ENCODE peak calls at places on chromosome 16, in six cellular contexts. One of them, this sample, is unnamed.

GRCh38 chr16:12133738-12134137 is 157.2 kb downstream of the SNX29 start:
- DNase-seq in activated CD4-positive, alpha-beta T cell treated with anti-CD3 and anti-CD28 coated beads, Interleukin-2, amount 50 U/mL, for 24 hours: no peak
- DNase-seq in stimulated activated CD8-positive, alpha-beta memory T cell treated with anti-CD3 and anti-CD28 coated beads, Interleukin-2, amount 100 ng/mL, for 48 hours: no peak
- DNase-seq in brain microvascular endothelial cell: no peak
- DNase-seq in AG09319: no peak
- DNase-seq in RPMI7951: no peak
- DNase-seq in this sample: no peak

GRCh38 chr16:73743665-73744496 is 552.7 kb upstream of the PSMD7 start:
- DNase-seq in activated CD4-positive, alpha-beta T cell treated with anti-CD3 and anti-CD28 coated beads, Interleukin-2, amount 50 U/mL, for 24 hours: no peak
- DNase-seq in AG09319: no peak
- DNase-seq in RPMI7951: peak
- DNase-seq in brain microvascular endothelial cell: no peak
- DNase-seq in stimulated activated CD8-positive, alpha-beta memory T cell treated with anti-CD3 and anti-CD28 coated beads, Interleukin-2, amount 100 ng/mL, for 48 hours: no peak
- DNase-seq in this sample: no peak

GRCh38 chr16:2779978-2780898 is 3.2 kb upstream of the ELOB start:
- DNase-seq in AG09319: no peak
- DNase-seq in stimulated activated CD8-positive, alpha-beta memory T cell treated with anti-CD3 and anti-CD28 coated beads, Interleukin-2, amount 100 ng/mL, for 48 hours: no peak
- DNase-seq in brain microvascular endothelial cell: no peak
- DNase-seq in RPMI7951: no peak
- DNase-seq in activated CD4-positive, alpha-beta T cell treated with anti-CD3 and anti-CD28 coated beads, Interleukin-2, amount 50 U/mL, for 24 hours: no peak
- DNase-seq in this sample: no peak

GRCh38 chr16:84950906-84951305 is 60.4 kb downstream of the ZDHHC7 start:
- DNase-seq in stimulated activated CD8-positive, alpha-beta memory T cell treated with anti-CD3 and anti-CD28 coated beads, Interleukin-2, amount 100 ng/mL, for 48 hours: no peak
- DNase-seq in brain microvascular endothelial cell: no peak
- DNase-seq in activated CD4-positive, alpha-beta T cell treated with anti-CD3 and anti-CD28 coated beads, Interleukin-2, amount 50 U/mL, for 24 hours: no peak
- DNase-seq in AG09319: no peak
- DNase-seq in RPMI7951: no peak
- DNase-seq in this sample: no peak

GRCh38 chr16:5621826-5622225 is 524.2 kb upstream of the EEF2KMT start:
- DNase-seq in AG09319: no peak
- DNase-seq in brain microvascular endothelial cell: no peak
- DNase-seq in stimulated activated CD8-positive, alpha-beta memory T cell treated with anti-CD3 and anti-CD28 coated beads, Interleukin-2, amount 100 ng/mL, for 48 hours: no peak
- DNase-seq in RPMI7951: no peak
- DNase-seq in activated CD4-positive, alpha-beta T cell treated with anti-CD3 and anti-CD28 coated beads, Interleukin-2, amount 50 U/mL, for 24 hours: no peak
- DNase-seq in this sample: no peak

GRCh38 chr16:66043326-66043725 is 323.2 kb upstream of the CDH5 start:
- DNase-seq in brain microvascular endothelial cell: no peak
- DNase-seq in activated CD4-positive, alpha-beta T cell treated with anti-CD3 and anti-CD28 coated beads, Interleukin-2, amount 50 U/mL, for 24 hours: no peak
- DNase-seq in AG09319: no peak
- DNase-seq in RPMI7951: no peak
- DNase-seq in stimulated activated CD8-positive, alpha-beta memory T cell treated with anti-CD3 and anti-CD28 coated beads, Interleukin-2, amount 100 ng/mL, for 48 hours: no peak
- DNase-seq in this sample: no peak

GRCh38 chr16:9340402-9341095 is 249.1 kb downstream of the HAPSTR1 start:
- DNase-seq in AG09319: no peak
- DNase-seq in RPMI7951: no peak
- DNase-seq in brain microvascular endothelial cell: no peak
- DNase-seq in activated CD4-positive, alpha-beta T cell treated with anti-CD3 and anti-CD28 coated beads, Interleukin-2, amount 50 U/mL, for 24 hours: no peak
- DNase-seq in stimulated activated CD8-positive, alpha-beta memory T cell treated with anti-CD3 and anti-CD28 coated beads, Interleukin-2, amount 100 ng/mL, for 48 hours: no peak
- DNase-seq in this sample: no peak

GRCh38 chr16:55836158-55836611 is 3.3 kb upstream of the CES1 start:
- DNase-seq in RPMI7951: no peak
- DNase-seq in activated CD4-positive, alpha-beta T cell treated with anti-CD3 and anti-CD28 coated beads, Interleukin-2, amount 50 U/mL, for 24 hours: no peak
- DNase-seq in brain microvascular endothelial cell: no peak
- DNase-seq in stimulated activated CD8-positive, alpha-beta memory T cell treated with anti-CD3 and anti-CD28 coated beads, Interleukin-2, amount 100 ng/mL, for 48 hours: no peak
- DNase-seq in AG09319: no peak
- DNase-seq in this sample: no peak

GRCh38 chr16:65121870-65122723 is at the start of gene CDH11:
- DNase-seq in brain microvascular endothelial cell: peak
- DNase-seq in RPMI7951: peak
- DNase-seq in activated CD4-positive, alpha-beta T cell treated with anti-CD3 and anti-CD28 coated beads, Interleukin-2, amount 50 U/mL, for 24 hours: no peak
- DNase-seq in stimulated activated CD8-positive, alpha-beta memory T cell treated with anti-CD3 and anti-CD28 coated beads, Interleukin-2, amount 100 ng/mL, for 48 hours: no peak
- DNase-seq in AG09319: peak
- DNase-seq in this sample: no peak

GRCh38 chr16:75591001-75591852 is 25.0 kb downstream of the GABARAPL2 start:
- DNase-seq in brain microvascular endothelial cell: peak
- DNase-seq in activated CD4-positive, alpha-beta T cell treated with anti-CD3 and anti-CD28 coated beads, Interleukin-2, amount 50 U/mL, for 24 hours: no peak
- DNase-seq in RPMI7951: no peak
- DNase-seq in stimulated activated CD8-positive, alpha-beta memory T cell treated with anti-CD3 and anti-CD28 coated beads, Interleukin-2, amount 100 ng/mL, for 48 hours: no peak
- DNase-seq in AG09319: peak
- DNase-seq in this sample: no peak

GRCh38 chr16:84484579-84485254 is 19.7 kb downstream of the MEAK7 start:
- DNase-seq in AG09319: no peak
- DNase-seq in RPMI7951: peak
- DNase-seq in brain microvascular endothelial cell: peak
- DNase-seq in stimulated activated CD8-positive, alpha-beta memory T cell treated with anti-CD3 and anti-CD28 coated beads, Interleukin-2, amount 100 ng/mL, for 48 hours: no peak
- DNase-seq in activated CD4-positive, alpha-beta T cell treated with anti-CD3 and anti-CD28 coated beads, Interleukin-2, amount 50 U/mL, for 24 hours: no peak
- DNase-seq in this sample: peak

GRCh38 chr16:29926675-29927522 is 873 bp upstream of the KCTD13 start:
- DNase-seq in stimulated activated CD8-positive, alpha-beta memory T cell treated with anti-CD3 and anti-CD28 coated beads, Interleukin-2, amount 100 ng/mL, for 48 hours: no peak
- DNase-seq in brain microvascular endothelial cell: no peak
- DNase-seq in activated CD4-positive, alpha-beta T cell treated with anti-CD3 and anti-CD28 coated beads, Interleukin-2, amount 50 U/mL, for 24 hours: no peak
- DNase-seq in AG09319: no peak
- DNase-seq in RPMI7951: peak
- DNase-seq in this sample: no peak

GRCh38 chr16:56658476-56658875 is 717 bp downstream of the MT1F start:
- DNase-seq in activated CD4-positive, alpha-beta T cell treated with anti-CD3 and anti-CD28 coated beads, Interleukin-2, amount 50 U/mL, for 24 hours: no peak
- DNase-seq in brain microvascular endothelial cell: no peak
- DNase-seq in RPMI7951: no peak
- DNase-seq in stimulated activated CD8-positive, alpha-beta memory T cell treated with anti-CD3 and anti-CD28 coated beads, Interleukin-2, amount 100 ng/mL, for 48 hours: no peak
- DNase-seq in AG09319: no peak
- DNase-seq in this sample: no peak

GRCh38 chr16:75265911-75266701 is 14.7 kb upstream of the BCAR1 start:
- DNase-seq in brain microvascular endothelial cell: peak
- DNase-seq in activated CD4-positive, alpha-beta T cell treated with anti-CD3 and anti-CD28 coated beads, Interleukin-2, amount 50 U/mL, for 24 hours: no peak
- DNase-seq in RPMI7951: peak
- DNase-seq in AG09319: no peak
- DNase-seq in stimulated activated CD8-positive, alpha-beta memory T cell treated with anti-CD3 and anti-CD28 coated beads, Interleukin-2, amount 100 ng/mL, for 48 hours: no peak
- DNase-seq in this sample: peak

GRCh38 chr16:52597073-52597771 is 50.3 kb upstream of the TOX3 start:
- DNase-seq in stimulated activated CD8-positive, alpha-beta memory T cell treated with anti-CD3 and anti-CD28 coated beads, Interleukin-2, amount 100 ng/mL, for 48 hours: no peak
- DNase-seq in RPMI7951: no peak
- DNase-seq in brain microvascular endothelial cell: no peak
- DNase-seq in activated CD4-positive, alpha-beta T cell treated with anti-CD3 and anti-CD28 coated beads, Interleukin-2, amount 50 U/mL, for 24 hours: no peak
- DNase-seq in AG09319: no peak
- DNase-seq in this sample: no peak

GRCh38 chr16:4534151-4534790 is 4.3 kb downstream of the CDIP1 start:
- DNase-seq in AG09319: no peak
- DNase-seq in RPMI7951: no peak
- DNase-seq in stimulated activated CD8-positive, alpha-beta memory T cell treated with anti-CD3 and anti-CD28 coated beads, Interleukin-2, amount 100 ng/mL, for 48 hours: no peak
- DNase-seq in brain microvascular endothelial cell: no peak
- DNase-seq in activated CD4-positive, alpha-beta T cell treated with anti-CD3 and anti-CD28 coated beads, Interleukin-2, amount 50 U/mL, for 24 hours: no peak
- DNase-seq in this sample: no peak

GRCh38 chr16:47377156-47377555 is 83.7 kb downstream of the ITFG1 start:
- DNase-seq in brain microvascular endothelial cell: no peak
- DNase-seq in activated CD4-positive, alpha-beta T cell treated with anti-CD3 and anti-CD28 coated beads, Interleukin-2, amount 50 U/mL, for 24 hours: no peak
- DNase-seq in RPMI7951: no peak
- DNase-seq in stimulated activated CD8-positive, alpha-beta memory T cell treated with anti-CD3 and anti-CD28 coated beads, Interleukin-2, amount 100 ng/mL, for 48 hours: no peak
- DNase-seq in AG09319: no peak
- DNase-seq in this sample: no peak

GRCh38 chr16:79703066-79703465 is 102.5 kb upstream of the MAF start:
- DNase-seq in activated CD4-positive, alpha-beta T cell treated with anti-CD3 and anti-CD28 coated beads, Interleukin-2, amount 50 U/mL, for 24 hours: no peak
- DNase-seq in stimulated activated CD8-positive, alpha-beta memory T cell treated with anti-CD3 and anti-CD28 coated beads, Interleukin-2, amount 100 ng/mL, for 48 hours: no peak
- DNase-seq in AG09319: no peak
- DNase-seq in brain microvascular endothelial cell: peak
- DNase-seq in RPMI7951: no peak
- DNase-seq in this sample: no peak

GRCh38 chr16:49484454-49484853 is 110.8 kb downstream of the C16orf78 start:
- DNase-seq in activated CD4-positive, alpha-beta T cell treated with anti-CD3 and anti-CD28 coated beads, Interleukin-2, amount 50 U/mL, for 24 hours: no peak
- DNase-seq in brain microvascular endothelial cell: no peak
- DNase-seq in AG09319: no peak
- DNase-seq in stimulated activated CD8-positive, alpha-beta memory T cell treated with anti-CD3 and anti-CD28 coated beads, Interleukin-2, amount 100 ng/mL, for 48 hours: no peak
- DNase-seq in RPMI7951: no peak
- DNase-seq in this sample: peak

GRCh38 chr16:48025359-48025758 is 130.4 kb downstream of the ABCC12 start:
- DNase-seq in activated CD4-positive, alpha-beta T cell treated with anti-CD3 and anti-CD28 coated beads, Interleukin-2, amount 50 U/mL, for 24 hours: no peak
- DNase-seq in RPMI7951: no peak
- DNase-seq in stimulated activated CD8-positive, alpha-beta memory T cell treated with anti-CD3 and anti-CD28 coated beads, Interleukin-2, amount 100 ng/mL, for 48 hours: no peak
- DNase-seq in AG09319: no peak
- DNase-seq in brain microvascular endothelial cell: no peak
- DNase-seq in this sample: no peak

GRCh38 chr16:84479716-84480450 is 24.6 kb downstream of the MEAK7 start:
- DNase-seq in brain microvascular endothelial cell: no peak
- DNase-seq in AG09319: no peak
- DNase-seq in activated CD4-positive, alpha-beta T cell treated with anti-CD3 and anti-CD28 coated beads, Interleukin-2, amount 50 U/mL, for 24 hours: no peak
- DNase-seq in stimulated activated CD8-positive, alpha-beta memory T cell treated with anti-CD3 and anti-CD28 coated beads, Interleukin-2, amount 100 ng/mL, for 48 hours: no peak
- DNase-seq in RPMI7951: no peak
- DNase-seq in this sample: no peak

GRCh38 chr16:75064403-75065148 is 52.0 kb downstream of the LDHD start:
- DNase-seq in activated CD4-positive, alpha-beta T cell treated with anti-CD3 and anti-CD28 coated beads, Interleukin-2, amount 50 U/mL, for 24 hours: no peak
- DNase-seq in stimulated activated CD8-positive, alpha-beta memory T cell treated with anti-CD3 and anti-CD28 coated beads, Interleukin-2, amount 100 ng/mL, for 48 hours: no peak
- DNase-seq in RPMI7951: no peak
- DNase-seq in AG09319: no peak
- DNase-seq in brain microvascular endothelial cell: no peak
- DNase-seq in this sample: no peak

This sample was measured in Peyer's patch.